ENCODE peak calls at places on chromosomes 16 and 17, in ten cellular contexts. R, Z, E, G, F, C, H, N, U and D are unnamed samples.

GRCh38 chr17:12107905-12108304 is 87.2 kb downstream of the MAP2K4 start:
- DNase-seq in Z (no peak), G (peak), H (peak), N (no peak), R (no peak), C (no peak), F (no peak), U (no peak), E (peak), D (no peak)

GRCh38 chr16:73054732-73055481 is 7.0 kb upstream of the ZFHX3 start:
- DNase-seq in N (peak), H (peak), F (no peak), Z (no peak), G (peak), U (peak), E (peak), C (peak), R (no peak), D (no peak)

GRCh38 chr17:76670708-76671122 is 27.2 kb upstream of the ST6GALNAC1 start:
- DNase-seq in G (no peak), N (no peak), Z (no peak), H (no peak), U (no peak), R (no peak), F (no peak), C (no peak), E (no peak), D (no peak)

GRCh38 chr16:65176603-65177002 is 54.7 kb upstream of the CDH11 start:
- DNase-seq in C (no peak), R (no peak), H (peak), G (peak), E (peak), F (peak), U (no peak), N (peak), Z (no peak), D (peak)

GRCh38 chr16:22641030-22641671 is 130.5 kb downstream of the NPIPB5 start:
- DNase-seq in C (peak), U (peak), G (peak), F (no peak), H (peak), E (peak), R (no peak), Z (no peak), N (no peak), D (peak)

GRCh38 chr17:7912927-7913524 is 3.1 kb downstream of the RNF227 start:
- DNase-seq in F (peak), Z (no peak), C (peak), N (no peak), R (no peak), H (peak), G (peak), U (peak), E (peak), D (peak)

GRCh38 chr17:44775136-44775837 is 16.5 kb downstream of the ADAM11 start:
- DNase-seq in N (peak), H (peak), C (peak), Z (peak), E (peak), F (peak), R (peak), G (peak), U (peak), D (peak)

GRCh38 chr17:47864791-47865216 is 13.8 kb upstream of the SP6 start:
- DNase-seq in C (no peak), U (no peak), E (no peak), N (no peak), R (no peak), F (no peak), H (peak), Z (no peak), G (peak), D (peak)

GRCh38 chr17:82246365-82247174 is 17.7 kb downstream of the SLC16A3 start:
- DNase-seq in U (no peak), N (no peak), R (no peak), F (no peak), Z (no peak), H (peak), G (peak), E (peak), C (no peak), D (no peak)